ENCODE peak calls at places on chromosomes 3 and 15, in ten cellular contexts. W is brain microvascular endothelial cell, E is esophagus muscularis mucosa, U is upper lobe of right lung, B is lower lobe of right lung, P is astrocyte, G is psoas muscle, I is mucosa of descending colon, Y is ascending aorta, Q is body of pancreas. D is an unnamed sample.

GRCh38 chr15:33104276-33104675 is 90.2 kb downstream of the FMN1 start:
- DNase-seq in P (peak; percentile 81), U (no peak), W (peak; percentile 87), B (no peak), E (no peak), G (no peak), I (no peak), Y (no peak), Q (no peak), D (no peak)

GRCh38 chr3:50166309-50167019 is 11.3 kb downstream of the SEMA3F start:
- DNase-seq in I (no peak), E (no peak), P (peak; percentile 64), Q (no peak), U (no peak), W (no peak), B (no peak), Y (no peak), G (no peak), D (no peak)

GRCh38 chr3:53169045-53169831 is 8.2 kb downstream of the PRKCD start:
- DNase-seq in G (no peak), E (no peak), Q (no peak), I (no peak), B (peak; percentile 68), P (no peak), Y (no peak), W (no peak), U (peak; percentile 76), D (no peak)

GRCh38 chr15:26651909-26652308 is 121.0 kb downstream of the GABRB3 start:
- DNase-seq in I (no peak), Y (no peak), P (no peak), Q (no peak), W (no peak), G (no peak), E (no peak), B (no peak), U (no peak), D (no peak)

GRCh38 chr3:183252108-183252782 is 808 bp upstream of the B3GNT5 start:
- DNase-seq in U (no peak), Q (no peak), I (no peak), G (no peak), W (no peak), E (no peak), Y (no peak), B (no peak), P (no peak), D (no peak)

GRCh38 chr15:35107122-35107521 is 22.0 kb upstream of the NANOGP8 start:
- DNase-seq in E (no peak), W (no peak), I (no peak), P (no peak), Y (no peak), Q (no peak), B (no peak), U (no peak), G (no peak), D (no peak)

GRCh38 chr15:37148714-37149113 is 48.4 kb upstream of the MEIS2 start:
- DNase-seq in E (no peak), Y (no peak), U (no peak), G (no peak), P (no peak), I (no peak), Q (no peak), W (no peak), B (no peak), D (no peak)

GRCh38 chr3:36906504-36907149 is 38.2 kb downstream of the TRANK1 start:
- DNase-seq in G (no peak), P (no peak), W (peak; percentile 53), Q (no peak), B (no peak), Y (no peak), E (no peak), U (no peak), I (no peak), D (no peak)

GRCh38 chr3:196666001-196666867 is 26.7 kb downstream of the NRROS start:
- DNase-seq in B (no peak), G (no peak), W (peak; percentile 50), I (no peak), E (no peak), U (no peak), P (peak; percentile 66), Y (no peak), Q (no peak), D (no peak)

GRCh38 chr15:74784426-74784825 is 2.5 kb downstream of the CSK start:
- DNase-seq in E (no peak), Y (no peak), P (no peak), Q (no peak), B (no peak), I (no peak), W (no peak), G (no peak), U (no peak), D (no peak)
- H3K4me3 ChIP-seq in E (no peak overlapping the region), Y (peak overlapping the region; percentile 89), P (no peak overlapping the region), Q (no peak overlapping the region), B (peak overlapping the region; percentile 77), I (no peak overlapping the region), W (no peak overlapping the region), G (peak overlapping the region; percentile 86), U (peak overlapping the region; percentile 80), D (no peak overlapping the region)

DNA sequence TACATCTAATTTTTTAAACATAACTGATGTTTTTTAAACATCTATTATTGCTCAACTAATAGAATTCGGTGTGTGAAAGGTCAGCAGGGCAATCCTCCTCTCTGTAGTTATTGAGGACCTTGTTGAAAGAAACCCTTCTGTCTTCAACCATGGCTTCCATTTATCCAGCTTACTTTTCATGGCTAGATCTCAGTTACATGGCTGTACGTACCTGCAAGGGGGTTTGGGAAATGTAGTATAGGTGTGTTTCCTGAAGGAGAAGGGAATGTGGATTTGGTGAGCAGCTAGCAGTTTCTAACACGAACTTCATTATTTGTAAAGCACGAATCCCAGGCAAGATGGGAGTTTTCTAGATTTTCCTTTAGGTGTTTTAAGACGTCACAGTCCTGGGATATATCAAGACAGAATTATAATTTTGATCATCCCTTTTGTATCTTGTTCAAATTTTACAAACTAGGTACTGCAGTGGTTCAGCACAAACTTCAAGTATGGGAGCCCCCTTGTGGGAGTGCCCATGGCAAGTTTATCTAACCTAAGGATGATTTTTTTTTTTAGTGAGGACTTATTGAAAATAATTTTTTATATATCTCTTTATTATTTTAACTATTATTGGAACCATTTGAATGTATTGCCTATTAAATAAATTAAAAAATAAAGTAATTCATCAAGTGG is 41.6 kb downstream of the FBXL2 start:
- DNase-seq in G (no peak), Y (no peak), W (no peak), Q (no peak), E (no peak), P (no peak), I (no peak), U (no peak), B (no peak), D (no peak)
- TF ChIP-seq CTCF in G (peak; percentile 24), Y (no peak), W (peak; percentile 47), Q (no peak), E (no peak), P (peak; percentile 21), I (no peak), U (no peak), B (no peak), D (peak; percentile 13)

GRCh38 chr15:64773606-64774555 is 1.5 kb downstream of the RBPMS2 start:
- DNase-seq in P (no peak), B (no peak), W (no peak), G (no peak), I (no peak), Y (no peak), Q (no peak), U (no peak), E (no peak), D (no peak)

GRCh38 chr15:64775551-64776401 is at the start of gene RBPMS2:
- DNase-seq in E (no peak), P (no peak), I (no peak), G (peak; percentile 44), B (no peak), Y (no peak), Q (peak; percentile 25), U (no peak), W (no peak), D (no peak)

GRCh38 chr15:64774556-64775523 is 549 bp downstream of the RBPMS2 start:
- DNase-seq in B (no peak), E (no peak), P (no peak), Q (peak; percentile 24), W (no peak), Y (no peak), I (no peak), G (peak; percentile 33), U (no peak), D (no peak)

GRCh38 chr15:64779024-64779423 is 3.6 kb upstream of the RBPMS2 start:
- DNase-seq in Q (no peak), E (no peak), I (no peak), W (no peak), P (no peak), U (no peak), Y (no peak), B (no peak), G (no peak), D (no peak)

DNA sequence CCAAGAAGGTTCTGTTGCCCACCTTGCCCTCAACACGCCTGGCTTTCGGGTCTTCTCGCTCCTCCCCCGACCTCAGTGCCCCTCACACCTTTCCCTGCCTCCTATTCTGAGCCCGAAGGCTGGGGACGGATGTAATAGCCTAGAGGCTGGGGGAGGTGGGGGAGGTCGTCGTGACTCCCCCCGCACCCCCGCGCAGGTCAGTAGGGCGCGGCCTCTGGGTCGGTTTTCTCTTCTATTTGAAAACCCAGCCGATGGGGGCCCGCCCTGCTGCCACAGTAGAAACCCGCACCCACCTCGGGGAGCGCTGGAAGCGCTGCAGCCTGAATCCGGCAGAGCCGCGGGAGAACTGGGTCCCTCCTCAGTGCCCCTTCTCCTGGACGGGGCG is 1.0 kb upstream of the RBPMS2 start:
- DNase-seq in I (no peak), P (no peak), Q (no peak), E (no peak), U (no peak), G (no peak), B (no peak), W (no peak), Y (no peak), D (no peak)
- H3K4me3 ChIP-seq in I (no peak overlapping the region), P (peak overlapping the region; percentile 28), Q (no peak overlapping the region), E (peak overlapping the region; percentile 91), U (peak overlapping the region; percentile 52), G (peak overlapping the region; percentile 67), B (peak overlapping the region; percentile 58), W (peak overlapping the region; percentile 43), Y (peak overlapping the region; percentile 80), D (no peak overlapping the region)

GRCh38 chr15:68335251-68335650 is 57.7 kb downstream of the FEM1B start:
- DNase-seq in B (no peak), I (no peak), G (peak; percentile 39), Y (peak; percentile 53), W (no peak), P (peak; percentile 14), Q (peak; percentile 81), U (no peak), E (no peak), D (peak; percentile 45)

GRCh38 chr15:68333775-68334470 is 56.4 kb downstream of the FEM1B start:
- DNase-seq in G (peak; percentile 66), U (peak; percentile 81), Y (no peak), P (peak; percentile 51), Q (no peak), E (no peak), B (peak; percentile 72), I (no peak), W (peak; percentile 71), D (no peak)

GRCh38 chr15:68334661-68335124 is 57.1 kb downstream of the FEM1B start:
- DNase-seq in G (no peak), W (peak; percentile 48), Y (no peak), P (peak; percentile 89), E (no peak), B (no peak), Q (no peak), U (no peak), I (no peak), D (no peak)

GRCh38 chr15:68337826-68338225 is 60.3 kb downstream of the FEM1B start:
- DNase-seq in U (no peak), Y (peak; percentile 65), Q (no peak), P (no peak), I (no peak), B (no peak), W (no peak), G (no peak), E (no peak), D (peak; percentile 52)

GRCh38 chr15:68335655-68336054 is 58.1 kb downstream of the FEM1B start:
- DNase-seq in W (no peak), U (no peak), I (no peak), E (no peak), G (no peak), Q (peak; percentile 29), P (no peak), B (no peak), Y (no peak), D (no peak)
- TF ChIP-seq CTCF in W (no peak), U (no peak), I (no peak), E (no peak), G (no peak), Q (no peak), P (no peak), B (no peak), Y (no peak), D (no peak)

D was measured in epithelial cell of proximal tubule.